ENCODE peak calls at places on chromosomes 5 and 9, in five cellular contexts. One of them, this sample, is unnamed.

GRCh38 chr5:150778517-150779396 is at the start of gene SMIM3:
- DNase-seq in H9: peak
- DNase-seq in H4: peak
- DNase-seq in CD4-positive, alpha-beta T cell: peak
- DNase-seq in activated CD4-positive, alpha-beta memory T cell treated with anti-CD3 and anti-CD28 coated beads for 36 hours: peak
- DNase-seq in this sample: peak

GRCh38 chr5:93589812-93590215 is 6.8 kb downstream of the NR2F1 start:
- DNase-seq in H9: no peak
- DNase-seq in H4: no peak
- DNase-seq in CD4-positive, alpha-beta T cell: no peak
- DNase-seq in activated CD4-positive, alpha-beta memory T cell treated with anti-CD3 and anti-CD28 coated beads for 36 hours: no peak
- DNase-seq in this sample: no peak

GRCh38 chr5:148033138-148033537 is 30.6 kb upstream of the SPINK5 start:
- DNase-seq in H9: no peak
- DNase-seq in H4: no peak
- DNase-seq in CD4-positive, alpha-beta T cell: no peak
- DNase-seq in activated CD4-positive, alpha-beta memory T cell treated with anti-CD3 and anti-CD28 coated beads for 36 hours: no peak
- DNase-seq in this sample: no peak

GRCh38 chr5:107389769-107390168 is 281.0 kb downstream of the EFNA5 start:
- DNase-seq in H9: no peak
- DNase-seq in H4: no peak
- DNase-seq in CD4-positive, alpha-beta T cell: no peak
- DNase-seq in activated CD4-positive, alpha-beta memory T cell treated with anti-CD3 and anti-CD28 coated beads for 36 hours: no peak
- DNase-seq in this sample: no peak

GRCh38 chr5:180395540-180396274 is 42.6 kb upstream of the GFPT2 start:
- DNase-seq in H9: no peak
- DNase-seq in H4: no peak
- DNase-seq in CD4-positive, alpha-beta T cell: no peak
- DNase-seq in activated CD4-positive, alpha-beta memory T cell treated with anti-CD3 and anti-CD28 coated beads for 36 hours: no peak
- DNase-seq in this sample: no peak

GRCh38 chr5:127872494-127872893 is 169.3 kb downstream of the CCDC192 start:
- DNase-seq in H9: no peak
- DNase-seq in H4: no peak
- DNase-seq in CD4-positive, alpha-beta T cell: no peak
- DNase-seq in activated CD4-positive, alpha-beta memory T cell treated with anti-CD3 and anti-CD28 coated beads for 36 hours: no peak
- DNase-seq in this sample: no peak

GRCh38 chr5:73591698-73592501 is 26.4 kb downstream of the UTP15 start:
- DNase-seq in H9: no peak
- DNase-seq in H4: peak
- DNase-seq in CD4-positive, alpha-beta T cell: no peak
- DNase-seq in activated CD4-positive, alpha-beta memory T cell treated with anti-CD3 and anti-CD28 coated beads for 36 hours: no peak
- DNase-seq in this sample: no peak

GRCh38 chr9:129697956-129698757 is 32.7 kb downstream of the PRRX2 start:
- DNase-seq in H9: peak
- DNase-seq in H4: peak
- DNase-seq in CD4-positive, alpha-beta T cell: no peak
- DNase-seq in activated CD4-positive, alpha-beta memory T cell treated with anti-CD3 and anti-CD28 coated beads for 36 hours: peak
- DNase-seq in this sample: peak

GRCh38 chr9:4739587-4740372 is 1.2 kb downstream of the AK3 start:
- DNase-seq in H9: no peak
- DNase-seq in H4: no peak
- DNase-seq in CD4-positive, alpha-beta T cell: no peak
- DNase-seq in activated CD4-positive, alpha-beta memory T cell treated with anti-CD3 and anti-CD28 coated beads for 36 hours: no peak
- DNase-seq in this sample: peak

GRCh38 chr5:76674330-76675066 is 41.4 kb upstream of the F2R start:
- DNase-seq in H9: no peak
- DNase-seq in H4: no peak
- DNase-seq in CD4-positive, alpha-beta T cell: no peak
- DNase-seq in activated CD4-positive, alpha-beta memory T cell treated with anti-CD3 and anti-CD28 coated beads for 36 hours: no peak
- DNase-seq in this sample: no peak

GRCh38 chr9:94971378-94972131 is 245.1 kb downstream of the AOPEP start:
- DNase-seq in H9: no peak
- DNase-seq in H4: no peak
- DNase-seq in CD4-positive, alpha-beta T cell: no peak
- DNase-seq in activated CD4-positive, alpha-beta memory T cell treated with anti-CD3 and anti-CD28 coated beads for 36 hours: no peak
- DNase-seq in this sample: no peak

GRCh38 chr5:137611011-137611580 is 112.0 kb upstream of the SPOCK1 start:
- DNase-seq in H9: no peak
- DNase-seq in H4: no peak
- DNase-seq in CD4-positive, alpha-beta T cell: no peak
- DNase-seq in activated CD4-positive, alpha-beta memory T cell treated with anti-CD3 and anti-CD28 coated beads for 36 hours: no peak
- DNase-seq in this sample: peak

GRCh38 chr5:131953969-131954368 is 8.5 kb upstream of the MEIKIN start:
- DNase-seq in H9: no peak
- DNase-seq in H4: no peak
- DNase-seq in CD4-positive, alpha-beta T cell: no peak
- DNase-seq in activated CD4-positive, alpha-beta memory T cell treated with anti-CD3 and anti-CD28 coated beads for 36 hours: no peak
- DNase-seq in this sample: no peak

GRCh38 chr5:82421119-82421518 is 143.0 kb upstream of the RPS23 start:
- DNase-seq in H9: no peak
- DNase-seq in H4: peak
- DNase-seq in CD4-positive, alpha-beta T cell: no peak
- DNase-seq in activated CD4-positive, alpha-beta memory T cell treated with anti-CD3 and anti-CD28 coated beads for 36 hours: no peak
- DNase-seq in this sample: no peak

GRCh38 chr5:126525630-126526245 is 69.3 kb downstream of the ALDH7A1 start:
- DNase-seq in H9: peak
- DNase-seq in H4: peak
- DNase-seq in CD4-positive, alpha-beta T cell: no peak
- DNase-seq in activated CD4-positive, alpha-beta memory T cell treated with anti-CD3 and anti-CD28 coated beads for 36 hours: no peak
- DNase-seq in this sample: peak

GRCh38 chr9:124354364-124355031 is 60.7 kb downstream of the PSMB7 start:
- DNase-seq in H9: no peak
- DNase-seq in H4: no peak
- DNase-seq in CD4-positive, alpha-beta T cell: no peak
- DNase-seq in activated CD4-positive, alpha-beta memory T cell treated with anti-CD3 and anti-CD28 coated beads for 36 hours: no peak
- DNase-seq in this sample: peak

GRCh38 chr5:76801159-76801802 is 17.5 kb upstream of the F2RL1 start:
- DNase-seq in H9: no peak
- DNase-seq in H4: no peak
- DNase-seq in CD4-positive, alpha-beta T cell: no peak
- DNase-seq in activated CD4-positive, alpha-beta memory T cell treated with anti-CD3 and anti-CD28 coated beads for 36 hours: no peak
- DNase-seq in this sample: no peak

GRCh38 chr9:130444565-130445221 is at the start of gene ASS1:
- DNase-seq in H9: peak
- DNase-seq in H4: no peak
- DNase-seq in CD4-positive, alpha-beta T cell: peak
- DNase-seq in activated CD4-positive, alpha-beta memory T cell treated with anti-CD3 and anti-CD28 coated beads for 36 hours: peak
- DNase-seq in this sample: peak

GRCh38 chr9:129596541-129597328 is 24.2 kb downstream of the C9orf50 start:
- DNase-seq in H9: peak
- DNase-seq in H4: no peak
- DNase-seq in CD4-positive, alpha-beta T cell: no peak
- DNase-seq in activated CD4-positive, alpha-beta memory T cell treated with anti-CD3 and anti-CD28 coated beads for 36 hours: no peak
- DNase-seq in this sample: peak

GRCh38 chr5:130616161-130616560 is 548.9 kb downstream of the HINT1 start:
- DNase-seq in H9: no peak
- DNase-seq in H4: no peak
- DNase-seq in CD4-positive, alpha-beta T cell: no peak
- DNase-seq in activated CD4-positive, alpha-beta memory T cell treated with anti-CD3 and anti-CD28 coated beads for 36 hours: no peak
- DNase-seq in this sample: no peak

GRCh38 chr5:113354056-113354455 is 80.7 kb downstream of the TSSK1B start:
- DNase-seq in H9: no peak
- DNase-seq in H4: no peak
- DNase-seq in CD4-positive, alpha-beta T cell: no peak
- DNase-seq in activated CD4-positive, alpha-beta memory T cell treated with anti-CD3 and anti-CD28 coated beads for 36 hours: no peak
- DNase-seq in this sample: no peak

This sample was measured in endodermal cell.